ENCODE peak calls at places on chromosomes 13 and 19, in ten cellular contexts. T is IMR-90, E is testis, Q is tibial nerve, Z is PC-3, M is coronary artery, A is psoas muscle, X is left ventricle myocardium inferior, F is breast epithelium, U is colonic mucosa. R is an unnamed sample.

GRCh38 chr19:45498411-45499195 is at the start of gene PPM1N:
- DNase-seq in T (peak; percentile 17), E (no peak), Q (no peak), Z (peak; percentile 16), M (no peak), A (peak; percentile 66), X (no peak), F (no peak), U (peak; percentile 47), R (no peak)

GRCh38 chr13:70960841-70961443 is 852.7 kb upstream of the KLHL1 start:
- DNase-seq in T (peak; percentile 13), E (no peak), Q (no peak), Z (peak; percentile 51), M (no peak), A (no peak), X (no peak), F (no peak), U (no peak), R (no peak)

GRCh38 chr13:113912596-113912995 is 48.7 kb upstream of the GAS6 start:
- DNase-seq in T (no peak), E (no peak), Q (no peak), Z (no peak), M (no peak), A (no peak), X (no peak), F (no peak), U (no peak), R (no peak)

GRCh38 chr13:39900106-39900750 is 244.8 kb downstream of the COG6 start:
- DNase-seq in T (peak; percentile 49), E (peak; percentile 22), Q (no peak), Z (no peak), M (no peak), A (no peak), X (no peak), F (no peak), U (no peak), R (no peak)

GRCh38 chr19:1665565-1666047 is 13.2 kb upstream of the TCF3 start:
- DNase-seq in T (no peak), E (no peak), Q (no peak), Z (no peak), M (no peak), A (no peak), X (no peak), F (no peak), U (no peak), R (no peak)

GRCh38 chr13:21573920-21574712 is 29.9 kb downstream of the MICU2 start:
- DNase-seq in T (no peak), E (no peak), Q (no peak), Z (no peak), M (no peak), A (no peak), X (no peak), F (no peak), U (no peak), R (no peak)

GRCh38 chr13:49323344-49323743 is 75.6 kb downstream of the CDADC1 start:
- DNase-seq in T (no peak), E (no peak), Q (no peak), Z (no peak), M (no peak), A (no peak), X (no peak), F (no peak), U (no peak), R (no peak)

GRCh38 chr19:55368701-55369563 is 1.3 kb downstream of the IL11 start:
- DNase-seq in T (peak; percentile 49), E (no peak), Q (no peak), Z (peak; percentile 67), M (no peak), A (no peak), X (no peak), F (no peak), U (no peak), R (no peak)

GRCh38 chr13:113491982-113492381 is 1.5 kb upstream of the DCUN1D2 start:
- DNase-seq in T (no peak), E (no peak), Q (no peak), Z (no peak), M (no peak), A (no peak), X (no peak), F (no peak), U (no peak), R (no peak)

GRCh38 chr19:55344444-55344843 is 4.8 kb downstream of the KMT5C start:
- DNase-seq in T (no peak), E (peak; percentile 45), Q (no peak), Z (no peak), M (no peak), A (no peak), X (no peak), F (no peak), U (no peak), R (no peak)

GRCh38 chr19:29683009-29683408 is 17.7 kb downstream of the PLEKHF1 start:
- DNase-seq in T (no peak), E (peak; percentile 51), Q (no peak), Z (no peak), M (no peak), A (peak; percentile 23), X (no peak), F (no peak), U (no peak), R (no peak)

DNA sequence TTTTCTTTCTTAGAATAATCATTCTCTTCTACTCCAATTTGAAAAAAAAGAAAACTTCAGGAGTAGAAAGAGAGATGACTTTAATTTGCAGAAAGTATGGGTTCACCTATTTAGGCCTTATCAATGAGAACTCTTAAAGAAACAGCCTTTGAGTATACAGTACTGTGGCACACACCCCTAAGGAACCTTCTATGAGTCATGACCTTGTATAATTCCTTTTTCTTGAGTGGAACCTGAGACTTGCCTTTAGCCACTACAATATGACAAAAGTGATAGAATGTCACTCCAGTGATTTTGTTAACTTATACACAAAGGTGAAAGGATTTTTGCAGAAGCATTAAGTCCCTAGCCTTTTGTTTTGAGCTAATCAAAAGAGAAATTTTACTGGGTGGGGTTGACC is 58.7 kb downstream of the ITGBL1 start:
- DNase-seq in T (no peak), E (no peak), Q (no peak), Z (peak; percentile 37), M (no peak), A (no peak), X (no peak), F (no peak), U (no peak), R (no peak)
- H3K27ac ChIP-seq in T (no peak overlapping the region), E (no peak overlapping the region), Q (no peak overlapping the region), Z (peak overlapping the region; percentile 12), M (no peak overlapping the region), A (no peak overlapping the region), X (no peak overlapping the region), F (no peak overlapping the region), U (no peak overlapping the region), R (no peak overlapping the region)

GRCh38 chr13:48004201-48004600 is 3.1 kb upstream of the SUCLA2 start:
- DNase-seq in T (no peak), E (no peak), Q (no peak), Z (no peak), M (no peak), A (no peak), X (no peak), F (no peak), U (no peak), R (no peak)

GRCh38 chr13:47999973-48000372 is 1.1 kb downstream of the SUCLA2 start:
- DNase-seq in T (no peak), E (no peak), Q (no peak), Z (no peak), M (no peak), A (no peak), X (no peak), F (no peak), U (no peak), R (no peak)

GRCh38 chr13:47997384-47997783 is 3.7 kb downstream of the SUCLA2 start:
- DNase-seq in T (no peak), E (no peak), Q (no peak), Z (no peak), M (no peak), A (no peak), X (peak; percentile 20), F (no peak), U (no peak), R (no peak)

GRCh38 chr13:48000559-48001126 is 430 bp downstream of the SUCLA2 start:
- DNase-seq in T (peak; percentile 2), E (no peak), Q (no peak), Z (peak; percentile 6), M (no peak), A (no peak), X (no peak), F (peak; percentile 52), U (peak; percentile 32), R (no peak)

DNA sequence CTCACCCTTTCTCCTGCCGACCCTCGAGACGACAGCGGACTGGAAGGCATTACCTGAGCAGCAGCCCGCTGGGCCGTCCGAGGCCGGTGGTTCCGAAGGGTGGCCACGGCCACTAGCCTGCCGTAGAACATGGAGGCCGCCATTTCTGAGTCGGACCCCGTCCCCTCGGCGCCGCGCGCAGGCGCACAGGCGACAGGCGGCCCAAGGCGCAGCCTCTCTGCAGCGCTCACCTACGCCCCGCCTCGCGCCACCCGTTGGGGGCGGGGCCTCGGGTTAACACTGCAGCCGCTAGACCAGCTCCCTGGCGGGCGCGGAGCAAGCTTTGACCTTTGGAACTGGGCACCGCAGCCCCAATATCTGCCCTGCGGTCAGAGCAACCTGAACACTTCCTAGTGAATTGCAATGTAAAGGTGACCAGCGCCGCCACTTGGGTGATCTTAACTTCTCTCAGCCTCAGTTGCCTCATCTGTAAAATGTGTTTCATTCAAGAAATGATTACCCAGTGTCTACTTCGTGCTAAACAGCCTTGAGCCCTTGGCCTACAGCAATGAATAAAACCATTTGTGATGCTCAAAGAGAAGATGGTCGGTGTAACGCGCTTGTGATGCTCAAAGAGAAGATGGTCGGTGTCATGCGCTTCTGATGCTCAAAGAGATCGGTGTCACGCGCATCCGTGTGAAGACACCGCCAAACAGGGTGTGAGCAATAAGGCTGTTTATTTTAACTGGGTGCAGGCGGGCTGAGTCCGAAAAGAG is at the start of gene SUCLA2:
- DNase-seq in T (peak; percentile 82), E (peak; percentile 91), Q (peak; percentile 68), Z (peak; percentile 89), M (peak; percentile 84), A (peak; percentile 95), X (peak; percentile 91), F (peak; percentile 80), U (peak; percentile 94), R (peak; percentile 93)
- TF ChIP-seq CTCF in T (no peak), E (no peak), Q (no peak), Z (no peak), M (no peak), A (no peak), X (no peak), F (no peak), U (no peak), R (no peak)

DNA sequence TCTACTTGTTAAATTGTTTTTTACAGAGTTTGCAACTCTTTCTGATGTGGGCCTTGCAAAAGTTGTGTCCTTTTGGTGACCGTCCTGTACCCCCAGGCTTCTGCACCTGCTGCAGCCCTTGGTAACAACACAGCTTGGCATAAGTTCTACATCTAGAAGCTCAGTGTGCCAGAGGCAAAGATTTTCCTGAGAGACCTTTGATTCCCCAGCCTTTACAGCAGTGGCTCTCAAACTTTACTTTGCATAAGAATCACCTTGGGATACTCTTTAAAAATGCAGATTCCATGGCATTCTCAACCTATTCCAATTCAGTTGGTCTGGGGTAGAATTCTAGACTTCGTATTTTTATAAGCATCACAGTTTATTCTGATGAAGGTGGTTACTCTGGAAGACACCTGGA is 260.9 kb downstream of the DCT start:
- DNase-seq in T (no peak), E (no peak), Q (no peak), Z (no peak), M (no peak), A (no peak), X (no peak), F (no peak), U (no peak), R (no peak)
- H3K4me3 ChIP-seq in T (no peak overlapping the region), E (no peak overlapping the region), Q (no peak overlapping the region), Z (no peak overlapping the region), M (no peak overlapping the region), A (no peak overlapping the region), X (no peak overlapping the region), F (no peak overlapping the region), U (no peak overlapping the region), R (no peak overlapping the region)

GRCh38 chr13:107305178-107305577 is 737.2 kb upstream of the ARGLU1 start:
- DNase-seq in T (no peak), E (no peak), Q (no peak), Z (no peak), M (no peak), A (no peak), X (no peak), F (no peak), U (no peak), R (no peak)
- H3K27ac ChIP-seq in T (no peak overlapping the region), E (no peak overlapping the region), Q (no peak overlapping the region), Z (no peak overlapping the region), M (no peak overlapping the region), A (no peak overlapping the region), X (no peak overlapping the region), F (no peak overlapping the region), U (no peak overlapping the region), R (no peak overlapping the region)